ENCODE peak calls at places on chromosomes 6 and 20, in eight cellular contexts. V, P, L, I, T, Y, J and A are unnamed samples.

GRCh38 chr6:16450821-16451220 is 212.4 kb downstream of the GMPR start:
- DNase-seq in V (peak), P (no peak), L (no peak), I (peak), T (no peak), Y (no peak), J (no peak), A (no peak)

GRCh38 chr6:144349690-144350132 is 64.6 kb downstream of the UTRN start:
- DNase-seq in V (peak), P (no peak), L (no peak), I (peak), T (no peak), Y (no peak), J (peak), A (no peak)

GRCh38 chr6:111038534-111039252 is 48.6 kb upstream of the SLC16A10 start:
- DNase-seq in V (no peak), P (no peak), L (no peak), I (no peak), T (no peak), Y (no peak), J (no peak), A (no peak)

GRCh38 chr20:17571967-17572638 is 2.2 kb downstream of the DSTN start:
- DNase-seq in V (no peak), P (no peak), L (no peak), I (no peak), T (no peak), Y (no peak), J (no peak), A (no peak)

GRCh38 chr20:32523613-32524218 is 61.4 kb downstream of the NOL4L start:
- DNase-seq in V (no peak), P (peak), L (no peak), I (no peak), T (no peak), Y (no peak), J (no peak), A (no peak)

GRCh38 chr6:154580397-154581135 is 70.1 kb upstream of the CNKSR3 start:
- DNase-seq in V (no peak), P (no peak), L (no peak), I (no peak), T (no peak), Y (no peak), J (no peak), A (no peak)

GRCh38 chr20:7959484-7959883 is 19.2 kb upstream of the HAO1 start:
- DNase-seq in V (no peak), P (no peak), L (no peak), I (no peak), T (no peak), Y (no peak), J (no peak), A (no peak)

GRCh38 chr20:46350986-46351267 is 42.6 kb upstream of the CDH22 start:
- DNase-seq in V (no peak), P (no peak), L (no peak), I (no peak), T (no peak), Y (no peak), J (no peak), A (no peak)

GRCh38 chr6:30198166-30199084 is 14.8 kb downstream of the TRIM26 start:
- DNase-seq in V (no peak), P (no peak), L (no peak), I (no peak), T (no peak), Y (no peak), J (no peak), A (no peak)

GRCh38 chr20:21302645-21303060 is 478 bp upstream of the XRN2 start:
- DNase-seq in V (peak), P (no peak), L (no peak), I (no peak), T (no peak), Y (no peak), J (no peak), A (no peak)

GRCh38 chr20:38186788-38187221 is 21.7 kb upstream of the TGM2 start:
- DNase-seq in V (no peak), P (peak), L (no peak), I (peak), T (no peak), Y (no peak), J (no peak), A (no peak)

GRCh38 chr6:43235841-43236240 is 6.6 kb upstream of the DNPH1 start:
- DNase-seq in V (no peak), P (no peak), L (no peak), I (no peak), T (no peak), Y (no peak), J (no peak), A (no peak)